ENCODE peak calls at places on chromosomes 3 and 15, in five cellular contexts. One of them, this sample, is unnamed.

GRCh38 chr15:99983894-99984293 is 250.7 kb upstream of the LYSMD4 start:
- DNase-seq in amygdala: no peak
- DNase-seq in NCI-H1092 treated with DMSO at 0.1 percent for 48 hours: no peak
- DNase-seq in GDM1: no peak
- DNase-seq in GM12891: no peak
- DNase-seq in this sample: peak

GRCh38 chr3:115113367-115113766 is 33.7 kb downstream of the ZBTB20 start:
- DNase-seq in amygdala: no peak
- DNase-seq in NCI-H1092 treated with DMSO at 0.1 percent for 48 hours: no peak
- DNase-seq in GDM1: no peak
- DNase-seq in GM12891: no peak
- DNase-seq in this sample: no peak

GRCh38 chr3:58651268-58651667 is 15.3 kb downstream of the FAM3D start:
- DNase-seq in amygdala: no peak
- DNase-seq in NCI-H1092 treated with DMSO at 0.1 percent for 48 hours: no peak
- DNase-seq in GDM1: no peak
- DNase-seq in GM12891: no peak
- DNase-seq in this sample: no peak

GRCh38 chr15:100383302-100384107 is 41.7 kb upstream of the ADAMTS17 start:
- DNase-seq in amygdala: no peak
- DNase-seq in NCI-H1092 treated with DMSO at 0.1 percent for 48 hours: peak
- DNase-seq in GDM1: peak
- DNase-seq in GM12891: no peak
- DNase-seq in this sample: peak

GRCh38 chr3:3683261-3683660 is 116.0 kb upstream of the LRRN1 start:
- DNase-seq in amygdala: no peak
- DNase-seq in NCI-H1092 treated with DMSO at 0.1 percent for 48 hours: no peak
- DNase-seq in GDM1: no peak
- DNase-seq in GM12891: no peak
- DNase-seq in this sample: no peak

GRCh38 chr3:63343674-63344073 is 65.6 kb downstream of the SYNPR start:
- DNase-seq in amygdala: peak
- DNase-seq in NCI-H1092 treated with DMSO at 0.1 percent for 48 hours: peak
- DNase-seq in GDM1: no peak
- DNase-seq in GM12891: no peak
- DNase-seq in this sample: peak

GRCh38 chr3:61594144-61594977 is 33.0 kb downstream of the PTPRG start:
- DNase-seq in amygdala: no peak
- DNase-seq in NCI-H1092 treated with DMSO at 0.1 percent for 48 hours: no peak
- DNase-seq in GDM1: no peak
- DNase-seq in GM12891: no peak
- DNase-seq in this sample: no peak

GRCh38 chr15:82272154-82272553 is 9.5 kb downstream of the SAXO2 start:
- DNase-seq in amygdala: no peak
- DNase-seq in NCI-H1092 treated with DMSO at 0.1 percent for 48 hours: no peak
- DNase-seq in GDM1: no peak
- DNase-seq in GM12891: no peak
- DNase-seq in this sample: no peak

GRCh38 chr3:102466001-102466400 is 31.2 kb downstream of the ZPLD1 start:
- DNase-seq in amygdala: no peak
- DNase-seq in NCI-H1092 treated with DMSO at 0.1 percent for 48 hours: no peak
- DNase-seq in GDM1: no peak
- DNase-seq in GM12891: no peak
- DNase-seq in this sample: peak

GRCh38 chr3:145696011-145696410 is 465.0 kb downstream of the PLOD2 start:
- DNase-seq in amygdala: no peak
- DNase-seq in NCI-H1092 treated with DMSO at 0.1 percent for 48 hours: no peak
- DNase-seq in GDM1: no peak
- DNase-seq in GM12891: no peak
- DNase-seq in this sample: no peak

GRCh38 chr3:141397996-141398395 is 29.7 kb downstream of the ZBTB38 start:
- DNase-seq in amygdala: no peak
- DNase-seq in NCI-H1092 treated with DMSO at 0.1 percent for 48 hours: no peak
- DNase-seq in GDM1: no peak
- DNase-seq in GM12891: no peak
- DNase-seq in this sample: no peak

GRCh38 chr15:89406756-89407650 is 72.4 kb upstream of the POLG start:
- DNase-seq in amygdala: no peak
- DNase-seq in NCI-H1092 treated with DMSO at 0.1 percent for 48 hours: peak
- DNase-seq in GDM1: no peak
- DNase-seq in GM12891: no peak
- DNase-seq in this sample: peak

GRCh38 chr3:24359645-24360462 is 134.8 kb downstream of the THRB start:
- DNase-seq in amygdala: no peak
- DNase-seq in NCI-H1092 treated with DMSO at 0.1 percent for 48 hours: no peak
- DNase-seq in GDM1: no peak
- DNase-seq in GM12891: no peak
- DNase-seq in this sample: peak

GRCh38 chr3:17213102-17213501 is 328.3 kb downstream of the PLCL2 start:
- DNase-seq in amygdala: no peak
- DNase-seq in NCI-H1092 treated with DMSO at 0.1 percent for 48 hours: no peak
- DNase-seq in GDM1: no peak
- DNase-seq in GM12891: no peak
- DNase-seq in this sample: no peak

GRCh38 chr3:16516695-16517481 is 3.4 kb upstream of the RFTN1 start:
- DNase-seq in amygdala: peak
- DNase-seq in NCI-H1092 treated with DMSO at 0.1 percent for 48 hours: peak
- DNase-seq in GDM1: no peak
- DNase-seq in GM12891: no peak
- DNase-seq in this sample: peak

GRCh38 chr3:123652346-123652984 is 67.6 kb upstream of the HACD2 start:
- DNase-seq in amygdala: peak
- DNase-seq in NCI-H1092 treated with DMSO at 0.1 percent for 48 hours: peak
- DNase-seq in GDM1: peak
- DNase-seq in GM12891: peak
- DNase-seq in this sample: peak

GRCh38 chr3:99645277-99646106 is 7.1 kb downstream of the COL8A1 start:
- DNase-seq in amygdala: no peak
- DNase-seq in NCI-H1092 treated with DMSO at 0.1 percent for 48 hours: no peak
- DNase-seq in GDM1: no peak
- DNase-seq in GM12891: no peak
- DNase-seq in this sample: peak

GRCh38 chr3:80043226-80043625 is 275.4 kb upstream of the ROBO1 start:
- DNase-seq in amygdala: no peak
- DNase-seq in NCI-H1092 treated with DMSO at 0.1 percent for 48 hours: no peak
- DNase-seq in GDM1: no peak
- DNase-seq in GM12891: no peak
- DNase-seq in this sample: peak

GRCh38 chr15:31442203-31443090 is 115.8 kb downstream of the KLF13 start:
- DNase-seq in amygdala: no peak
- DNase-seq in NCI-H1092 treated with DMSO at 0.1 percent for 48 hours: no peak
- DNase-seq in GDM1: no peak
- DNase-seq in GM12891: no peak
- DNase-seq in this sample: peak

GRCh38 chr15:98981851-98982722 is 25.5 kb downstream of the PGPEP1L start:
- DNase-seq in amygdala: no peak
- DNase-seq in NCI-H1092 treated with DMSO at 0.1 percent for 48 hours: no peak
- DNase-seq in GDM1: no peak
- DNase-seq in GM12891: no peak
- DNase-seq in this sample: no peak

GRCh38 chr3:9142346-9142745 is 107.1 kb downstream of the SRGAP3 start:
- DNase-seq in amygdala: no peak
- DNase-seq in NCI-H1092 treated with DMSO at 0.1 percent for 48 hours: peak
- DNase-seq in GDM1: no peak
- DNase-seq in GM12891: no peak
- DNase-seq in this sample: no peak

GRCh38 chr15:43514241-43515057 is 3.0 kb upstream of the MAP1A start:
- DNase-seq in amygdala: peak
- DNase-seq in NCI-H1092 treated with DMSO at 0.1 percent for 48 hours: peak
- DNase-seq in GDM1: peak
- DNase-seq in GM12891: no peak
- DNase-seq in this sample: peak

GRCh38 chr3:107209302-107210060 is 167.8 kb upstream of the CCDC54 start:
- DNase-seq in amygdala: no peak
- DNase-seq in NCI-H1092 treated with DMSO at 0.1 percent for 48 hours: no peak
- DNase-seq in GDM1: no peak
- DNase-seq in GM12891: no peak
- DNase-seq in this sample: no peak

GRCh38 chr3:73291541-73291940 is 230.1 kb downstream of the EBLN2 start:
- DNase-seq in amygdala: no peak
- DNase-seq in NCI-H1092 treated with DMSO at 0.1 percent for 48 hours: peak
- DNase-seq in GDM1: no peak
- DNase-seq in GM12891: no peak
- DNase-seq in this sample: peak

GRCh38 chr3:73442152-73442551 is 182.6 kb downstream of the PDZRN3 start:
- DNase-seq in amygdala: no peak
- DNase-seq in NCI-H1092 treated with DMSO at 0.1 percent for 48 hours: no peak
- DNase-seq in GDM1: no peak
- DNase-seq in GM12891: no peak
- DNase-seq in this sample: no peak

GRCh38 chr15:25268166-25268565 is 170.7 kb downstream of the UBE3A start:
- DNase-seq in amygdala: no peak
- DNase-seq in NCI-H1092 treated with DMSO at 0.1 percent for 48 hours: no peak
- DNase-seq in GDM1: no peak
- DNase-seq in GM12891: no peak
- DNase-seq in this sample: peak

GRCh38 chr15:83716605-83717004 is 62.7 kb downstream of the ADAMTSL3 start:
- DNase-seq in amygdala: no peak
- DNase-seq in NCI-H1092 treated with DMSO at 0.1 percent for 48 hours: no peak
- DNase-seq in GDM1: no peak
- DNase-seq in GM12891: no peak
- DNase-seq in this sample: no peak

GRCh38 chr3:22159004-22159695 is 408.1 kb upstream of the ZNF385D start:
- DNase-seq in amygdala: no peak
- DNase-seq in NCI-H1092 treated with DMSO at 0.1 percent for 48 hours: no peak
- DNase-seq in GDM1: no peak
- DNase-seq in GM12891: no peak
- DNase-seq in this sample: no peak

GRCh38 chr3:55097441-55097840 is 169.6 kb upstream of the LRTM1 start:
- DNase-seq in amygdala: no peak
- DNase-seq in NCI-H1092 treated with DMSO at 0.1 percent for 48 hours: no peak
- DNase-seq in GDM1: no peak
- DNase-seq in GM12891: no peak
- DNase-seq in this sample: no peak

GRCh38 chr3:187841552-187841951 is 96.3 kb upstream of the BCL6 start:
- DNase-seq in amygdala: no peak
- DNase-seq in NCI-H1092 treated with DMSO at 0.1 percent for 48 hours: no peak
- DNase-seq in GDM1: no peak
- DNase-seq in GM12891: no peak
- DNase-seq in this sample: no peak

GRCh38 chr15:101481917-101482525 is 7.5 kb downstream of the PCSK6 start:
- DNase-seq in amygdala: no peak
- DNase-seq in NCI-H1092 treated with DMSO at 0.1 percent for 48 hours: no peak
- DNase-seq in GDM1: no peak
- DNase-seq in GM12891: no peak
- DNase-seq in this sample: no peak

GRCh38 chr3:142086581-142087090 is 62.7 kb downstream of the TFDP2 start:
- DNase-seq in amygdala: no peak
- DNase-seq in NCI-H1092 treated with DMSO at 0.1 percent for 48 hours: no peak
- DNase-seq in GDM1: no peak
- DNase-seq in GM12891: no peak
- DNase-seq in this sample: no peak

GRCh38 chr15:25767356-25768151 is 95.6 kb downstream of the ATP10A start:
- DNase-seq in amygdala: no peak
- DNase-seq in NCI-H1092 treated with DMSO at 0.1 percent for 48 hours: no peak
- DNase-seq in GDM1: no peak
- DNase-seq in GM12891: no peak
- DNase-seq in this sample: no peak